ENCODE peak calls at places on chromosomes 11 and 22, in four cellular contexts. F, Q, W and C are unnamed samples.

GRCh38 chr11:43693731-43694130 is 13.2 kb downstream of the HSD17B12 start:
- DNase-seq in F (no peak), Q (no peak), W (no peak), C (no peak)

GRCh38 chr11:115407496-115407895 is 96.7 kb downstream of the CADM1 start:
- DNase-seq in F (no peak), Q (no peak), W (no peak), C (no peak)

GRCh38 chr11:9838229-9838628 is 174.4 kb downstream of the SWAP70 start:
- DNase-seq in F (no peak), Q (no peak), W (no peak), C (no peak)

GRCh38 chr11:33257160-33257896 is at the start of gene HIPK3:
- DNase-seq in F (peak), Q (peak), W (peak), C (peak)

GRCh38 chr11:95283653-95284052 is 52.7 kb upstream of the SESN3 start:
- DNase-seq in F (no peak), Q (no peak), W (no peak), C (peak)

GRCh38 chr11:78770931-78771330 is 196.3 kb upstream of the NARS2 start:
- DNase-seq in F (no peak), Q (no peak), W (no peak), C (no peak)

GRCh38 chr11:110479070-110479444 is 49.3 kb downstream of the FDX1 start:
- DNase-seq in F (no peak), Q (no peak), W (no peak), C (no peak)

GRCh38 chr11:119888119-119888518 is 159.1 kb upstream of the NECTIN1 start:
- DNase-seq in F (no peak), Q (no peak), W (no peak), C (no peak)

GRCh38 chr11:93775289-93775688 is 8.8 kb upstream of the MED17 start:
- DNase-seq in F (peak), Q (no peak), W (no peak), C (peak)

GRCh38 chr11:94424011-94424410 is 22.8 kb upstream of the GPR83 start:
- DNase-seq in F (no peak), Q (no peak), W (no peak), C (no peak)

GRCh38 chr11:75523189-75523588 is 2.6 kb downstream of the GDPD5 start:
- DNase-seq in F (no peak), Q (no peak), W (no peak), C (no peak)

GRCh38 chr11:75525433-75526191 is at the start of gene GDPD5:
- DNase-seq in F (peak), Q (peak), W (peak), C (peak)

GRCh38 chr11:75526192-75526541 is 426 bp upstream of the GDPD5 start:
- DNase-seq in F (no peak), Q (no peak), W (no peak), C (no peak)

GRCh38 chr11:75523811-75524401 is 1.8 kb downstream of the GDPD5 start:
- DNase-seq in F (no peak), Q (no peak), W (no peak), C (no peak)

DNA sequence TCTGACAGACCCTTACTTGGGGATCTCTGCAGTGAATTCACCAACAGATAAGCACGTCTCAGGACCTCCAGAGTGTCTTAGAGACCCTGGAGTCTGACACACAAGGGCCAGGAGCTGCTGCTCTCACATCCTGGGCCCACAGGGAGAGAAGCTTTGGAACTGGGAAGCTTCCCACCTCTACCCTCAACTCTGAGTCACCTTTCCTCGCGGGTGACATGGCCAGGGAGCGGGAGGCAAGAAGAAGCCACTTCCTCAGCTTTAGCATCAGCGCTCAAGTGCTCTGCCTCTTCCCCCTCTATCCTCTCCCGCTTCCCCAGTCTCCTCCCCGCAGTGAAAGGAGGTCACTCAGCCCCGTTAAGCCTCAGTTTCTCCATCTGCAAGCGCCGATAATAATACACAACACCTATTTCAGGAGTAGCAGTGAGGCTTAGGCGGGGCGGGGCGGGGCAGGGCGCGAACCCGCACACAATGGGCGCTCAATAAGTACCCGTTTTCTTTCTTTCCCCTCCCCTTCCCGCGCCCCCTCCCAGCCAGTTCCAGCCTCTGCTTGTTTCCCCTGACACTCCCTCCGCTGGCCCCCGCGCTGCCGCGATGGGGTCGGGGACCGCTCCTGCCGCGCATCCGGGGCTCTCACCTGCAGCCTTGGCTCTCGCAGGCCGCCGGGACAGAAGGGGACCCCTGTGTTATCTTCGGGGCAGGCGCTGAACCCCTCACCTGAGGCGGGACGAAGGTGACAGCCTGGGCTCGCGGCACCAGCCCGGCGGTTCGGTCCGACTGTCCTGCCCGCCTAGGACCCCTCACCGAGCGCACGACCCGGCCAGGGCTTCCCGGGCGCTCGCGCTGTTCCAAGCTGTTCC is 937 bp downstream of the GDPD5 start:
- DNase-seq in F (peak), Q (peak), W (peak), C (no peak)
- H2BK120ac ChIP-seq in F (no peak), Q (no peak), W (peak), C (no peak)

GRCh38 chr22:43411981-43412807 is at the start of gene MPPED1:
- DNase-seq in F (no peak), Q (no peak), W (no peak), C (no peak)
- H2BK120ac ChIP-seq in F (no peak), Q (no peak), W (peak), C (no peak)

GRCh38 chr11:1768141-1768469 is 4.4 kb upstream of the CTSD start:
- DNase-seq in F (no peak), Q (no peak), W (no peak), C (no peak)

GRCh38 chr11:1765871-1766718 is 2.4 kb upstream of the CTSD start:
- DNase-seq in F (peak), Q (no peak), W (no peak), C (no peak)

GRCh38 chr11:1766719-1767398 is 3.1 kb upstream of the CTSD start:
- DNase-seq in F (no peak), Q (no peak), W (no peak), C (no peak)

GRCh38 chr11:1770061-1770460 is 6.3 kb upstream of the CTSD start:
- DNase-seq in F (no peak), Q (no peak), W (no peak), C (no peak)

GRCh38 chr11:1767399-1768140 is 3.8 kb upstream of the CTSD start:
- DNase-seq in F (no peak), Q (no peak), W (no peak), C (no peak)
- H2BK120ac ChIP-seq in F (no peak), Q (no peak), W (peak), C (no peak)

GRCh38 chr22:36165161-36165560 is 4.6 kb upstream of the APOL3 start:
- DNase-seq in F (no peak), Q (no peak), W (no peak), C (no peak)
- H2BK120ac ChIP-seq in F (no peak), Q (no peak), W (no peak), C (no peak)

GRCh38 chr22:37893583-37893983 is 12.5 kb upstream of the MICALL1 start:
- DNase-seq in F (no peak), Q (no peak), W (no peak), C (no peak)

GRCh38 chr22:37894939-37895670 is 11.0 kb upstream of the MICALL1 start:
- DNase-seq in F (peak), Q (no peak), W (peak), C (peak)

GRCh38 chr22:37891926-37892325 is 14.2 kb upstream of the MICALL1 start:
- DNase-seq in F (no peak), Q (no peak), W (no peak), C (no peak)

GRCh38 chr22:37896181-37896592 is 9.9 kb upstream of the MICALL1 start:
- DNase-seq in F (peak), Q (peak), W (no peak), C (peak)

GRCh38 chr22:37892566-37893338 is 13.3 kb upstream of the MICALL1 start:
- DNase-seq in F (no peak), Q (no peak), W (no peak), C (no peak)
- H2BK120ac ChIP-seq in F (no peak), Q (no peak), W (no peak), C (no peak)

DNA sequence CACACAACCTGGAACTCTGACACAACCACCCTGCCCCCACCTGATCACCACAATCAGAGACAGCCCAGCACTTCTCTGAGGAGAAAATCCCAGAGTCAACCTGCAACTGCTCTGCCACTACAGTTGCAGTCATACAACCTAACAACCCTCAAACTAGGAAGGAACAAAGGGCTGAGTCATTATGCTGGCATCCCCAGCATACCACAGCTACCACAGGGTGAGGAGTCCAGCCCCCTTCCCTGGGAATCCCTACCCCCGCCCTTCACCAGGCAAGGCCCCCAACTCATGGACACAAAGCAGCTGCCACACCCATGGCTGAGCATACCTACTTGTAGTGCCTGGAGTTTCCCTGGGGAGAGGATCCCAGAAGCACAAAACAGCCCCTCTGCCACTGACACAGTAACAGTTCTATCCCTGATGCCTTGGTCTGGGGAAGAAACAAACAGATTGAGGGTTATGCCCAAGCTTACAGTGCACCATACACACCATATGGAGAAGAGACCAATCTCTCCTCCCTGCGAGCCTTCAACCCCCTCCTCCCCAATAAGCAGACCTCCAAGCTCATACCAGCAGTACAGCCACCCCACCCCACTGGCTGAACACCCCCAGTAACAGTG is 68.5 kb upstream of the C11orf58 start:
- DNase-seq in F (peak), Q (peak), W (no peak), C (peak)
- H2BK120ac ChIP-seq in F (no peak), Q (no peak), W (no peak), C (no peak)